ENCODE peak calls at places on chromosomes 11 and 22, in four cellular contexts. A, F, W and U are unnamed samples.

GRCh38 chr11:74592441-74593362 is at the start of gene POLD3:
- DNase-seq in A (peak), F (peak), W (peak), U (peak)

GRCh38 chr22:37428649-37429586 is 1.6 kb upstream of the ELFN2 start:
- DNase-seq in A (peak), F (no peak), W (peak), U (no peak)

GRCh38 chr11:67369801-67370284 is 3.6 kb downstream of the CLCF1 start:
- DNase-seq in A (no peak), F (no peak), W (no peak), U (no peak)

GRCh38 chr11:113255096-113255495 is 59.3 kb upstream of the TTC12 start:
- DNase-seq in A (no peak), F (no peak), W (no peak), U (no peak)

GRCh38 chr11:74019860-74020259 is 11.0 kb upstream of the UCP3 start:
- DNase-seq in A (peak), F (no peak), W (no peak), U (no peak)

GRCh38 chr11:19605500-19606371 is 106.9 kb upstream of the NAV2 start:
- DNase-seq in A (no peak), F (no peak), W (peak), U (no peak)

GRCh38 chr11:35589281-35589680 is 29.0 kb upstream of the FJX1 start:
- DNase-seq in A (no peak), F (no peak), W (no peak), U (no peak)

GRCh38 chr22:43627485-43628252 is 184.4 kb downstream of the EFCAB6 start:
- DNase-seq in A (no peak), F (no peak), W (no peak), U (no peak)

GRCh38 chr11:62923634-62924411 is 2.7 kb upstream of the CHRM1 start:
- DNase-seq in A (peak), F (no peak), W (no peak), U (peak)

GRCh38 chr22:19960491-19961200 is 19.0 kb upstream of the TXNRD2 start:
- DNase-seq in A (no peak), F (no peak), W (no peak), U (no peak)
- TF ChIP-seq CTCF in A (no peak), F (no peak), W (no peak), U (no peak)

GRCh38 chr22:20438678-20439492 is 1.3 kb upstream of the SCARF2 start:
- DNase-seq in A (no peak), F (peak), W (no peak), U (no peak)
- H3K4me3 ChIP-seq in A (no peak), F (peak), W (peak), U (no peak)

GRCh38 chr11:57049749-57050148 is 61.0 kb downstream of the OR5AK2 start:
- DNase-seq in A (no peak), F (no peak), W (no peak), U (no peak)
- TF ChIP-seq CTCF in A (no peak), F (no peak), W (no peak), U (no peak)

GRCh38 chr11:102393272-102393730 is 46.3 kb downstream of the BIRC2 start:
- DNase-seq in A (no peak), F (no peak), W (no peak), U (no peak)

GRCh38 chr11:102398297-102398696 is 51.3 kb downstream of the BIRC2 start:
- DNase-seq in A (no peak), F (no peak), W (no peak), U (no peak)

GRCh38 chr11:102399189-102399588 is 52.2 kb downstream of the BIRC2 start:
- DNase-seq in A (no peak), F (no peak), W (no peak), U (no peak)

GRCh38 chr11:102396708-102397563 is 49.9 kb downstream of the BIRC2 start:
- DNase-seq in A (no peak), F (no peak), W (no peak), U (no peak)

DNA sequence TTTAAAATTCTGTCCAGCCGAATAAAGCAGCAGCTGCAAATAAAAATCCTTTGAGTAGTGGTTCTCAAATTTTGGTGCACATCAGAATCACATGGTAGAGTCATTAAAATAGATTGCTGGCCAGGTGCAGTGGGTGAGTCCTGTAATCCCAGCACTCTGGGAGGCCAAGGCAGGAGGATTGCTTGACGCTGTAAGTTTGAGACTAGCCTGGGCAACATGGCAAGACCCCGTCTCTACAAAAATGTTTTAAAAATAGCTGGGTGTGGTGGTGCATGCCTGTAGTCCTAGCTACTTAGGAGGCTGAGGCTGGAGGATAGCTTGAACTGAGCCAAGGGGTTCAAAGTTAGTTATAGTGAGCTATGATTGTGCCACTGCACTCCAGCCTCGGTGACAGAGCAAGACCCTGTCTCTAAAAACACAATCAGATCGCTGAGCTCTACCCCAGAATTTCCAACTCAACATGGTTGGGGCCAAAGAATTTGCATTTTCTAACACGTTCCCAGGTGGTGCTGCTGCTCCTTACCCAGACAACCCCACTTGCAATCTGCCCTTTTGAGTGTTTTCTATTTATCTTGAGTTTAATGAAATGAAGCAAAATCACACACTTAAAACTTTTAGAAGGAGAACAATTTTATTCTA is 48.8 kb downstream of the BIRC2 start:
- DNase-seq in A (no peak), F (no peak), W (no peak), U (no peak)
- H3K4me3 ChIP-seq in A (no peak), F (no peak), W (no peak), U (no peak)